ENCODE peak calls at places on chromosomes 5 and 9, in nine cellular contexts. W is cardiac muscle cell, S is GM13977, K is choroid plexus epithelial cell, R is esophagus squamous epithelium, D is natural killer cell, Q is breast epithelium, Z is A549, I is H9. M is an unnamed sample.

GRCh38 chr9:108234811-108235210 is 621.0 kb downstream of the ACTL7B start:
- DNase-seq in R (no peak), D (no peak), S (no peak), W (no peak), K (peak; percentile 13), Q (no peak), Z (no peak), I (no peak), M (no peak)

GRCh38 chr5:1104327-1105006 is 7.4 kb downstream of the SLC12A7 start:
- DNase-seq in Z (no peak), Q (no peak), K (no peak), I (no peak), D (peak; percentile 44), W (no peak), S (no peak), R (no peak), M (no peak)

GRCh38 chr5:173928871-173929574 is 40.9 kb downstream of the CPEB4 start:
- DNase-seq in D (no peak), Z (no peak), R (no peak), I (no peak), Q (no peak), S (no peak), W (no peak), K (no peak), M (no peak)

GRCh38 chr9:38622083-38622674 is 1.8 kb upstream of the ANKRD18A start:
- DNase-seq in Q (no peak), S (no peak), K (no peak), Z (peak; percentile 54), W (peak; percentile 23), D (no peak), R (no peak), I (peak; percentile 53), M (no peak)

GRCh38 chr9:21440139-21440538 is at the start of gene IFNA1:
- DNase-seq in I (no peak), Z (no peak), Q (no peak), R (no peak), K (no peak), D (no peak), W (no peak), S (no peak), M (no peak)

GRCh38 chr9:95937131-95937530 is 61.6 kb downstream of the ERCC6L2 start:
- DNase-seq in R (no peak), Z (no peak), D (no peak), W (no peak), Q (no peak), I (no peak), S (no peak), K (no peak), M (no peak)

GRCh38 chr9:10479172-10479571 is 133.6 kb downstream of the PTPRD start:
- DNase-seq in Z (no peak), Q (no peak), I (no peak), D (no peak), R (no peak), W (peak; percentile 1), S (no peak), K (peak; percentile 7), M (no peak)

GRCh38 chr5:51958473-51958872 is 575.2 kb downstream of the ISL1 start:
- DNase-seq in W (no peak), R (no peak), Z (no peak), D (no peak), Q (no peak), K (no peak), S (no peak), I (no peak), M (no peak)

GRCh38 chr9:95008151-95008771 is 281.8 kb downstream of the AOPEP start:
- DNase-seq in S (no peak), D (no peak), Q (no peak), Z (no peak), W (no peak), I (no peak), K (peak; percentile 68), R (no peak), M (no peak)

GRCh38 chr5:169350759-169351240 is 49.9 kb upstream of the SLIT3 start:
- DNase-seq in R (no peak), S (no peak), K (peak; percentile 70), D (no peak), W (no peak), I (no peak), Q (peak; percentile 55), Z (peak; percentile 93), M (no peak)

GRCh38 chr5:180343846-180344327 is 9.2 kb downstream of the GFPT2 start:
- DNase-seq in D (no peak), W (no peak), Z (no peak), K (peak; percentile 57), Q (no peak), R (no peak), I (no peak), S (no peak), M (no peak)

GRCh38 chr5:150615141-150615699 is 25.2 kb upstream of the SYNPO start:
- DNase-seq in S (no peak), W (no peak), K (peak; percentile 56), Z (no peak), I (no peak), Q (peak; percentile 75), R (no peak), D (no peak), M (no peak)

GRCh38 chr5:150612905-150613670 is 27.4 kb upstream of the SYNPO start:
- DNase-seq in K (no peak), Z (no peak), I (no peak), R (no peak), D (no peak), W (no peak), S (no peak), Q (no peak), M (no peak)

GRCh38 chr5:150612405-150612804 is 28.1 kb upstream of the SYNPO start:
- DNase-seq in S (no peak), Z (no peak), D (no peak), R (no peak), W (no peak), K (no peak), I (no peak), Q (no peak), M (no peak)

GRCh38 chr5:150614651-150615040 is 25.8 kb upstream of the SYNPO start:
- DNase-seq in W (no peak), R (no peak), Q (no peak), Z (no peak), S (no peak), D (no peak), I (no peak), K (no peak), M (no peak)

DNA sequence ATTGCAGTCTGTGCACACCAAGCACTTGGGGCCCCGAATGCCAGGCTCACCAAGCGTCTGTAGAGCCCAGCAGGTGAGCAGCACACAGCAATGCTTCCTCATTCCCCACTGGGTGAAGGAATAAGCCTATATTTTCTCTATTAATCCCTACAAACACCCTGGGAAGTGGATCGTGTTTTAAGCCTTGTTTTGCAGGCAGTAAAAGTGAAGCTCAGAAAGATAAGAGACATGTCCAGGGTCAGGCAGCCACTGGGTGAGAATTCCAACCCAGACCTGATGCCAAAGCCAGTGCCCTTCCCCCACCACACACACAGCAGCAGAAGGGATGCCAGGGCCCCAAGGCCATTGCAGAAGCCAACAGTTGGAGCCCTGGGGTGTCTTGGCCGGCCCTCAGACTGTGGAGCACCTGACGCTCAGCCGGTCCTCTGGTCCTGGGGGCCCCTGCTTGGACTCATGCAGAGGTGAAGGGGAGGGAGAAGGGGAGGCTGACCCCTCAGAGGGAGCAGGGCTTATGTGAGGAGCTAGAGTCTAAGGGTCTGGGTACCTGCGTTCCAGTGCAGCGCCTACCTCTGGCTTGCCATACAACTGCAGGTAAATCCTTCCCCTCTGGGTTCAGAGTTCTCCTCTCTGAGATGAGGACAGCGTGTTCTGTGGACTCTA is 26.3 kb upstream of the SYNPO start:
- DNase-seq in K (no peak), R (no peak), S (no peak), I (no peak), W (no peak), Z (no peak), D (no peak), Q (no peak), M (no peak)
- TF ChIP-seq CTCF in K (peak; percentile 45), R (no peak), S (peak; percentile 11), I (peak; percentile 71), W (peak; percentile 35), Z (no peak), D (no peak), Q (no peak), M (peak; percentile 35)

GRCh38 chr5:143957455-143957854 is 145.5 kb downstream of the HMHB1 start:
- DNase-seq in D (no peak), W (no peak), I (no peak), S (no peak), R (no peak), K (no peak), Z (peak; percentile 4), Q (no peak), M (no peak)
- TF ChIP-seq CTCF in D (no peak), W (peak; percentile 44), I (peak; percentile 65), S (peak; percentile 30), R (no peak), K (peak; percentile 62), Z (peak; percentile 39), Q (no peak), M (peak; percentile 54)

GRCh38 chr9:12719431-12719830 is 26.2 kb downstream of the TYRP1 start:
- DNase-seq in Z (no peak), Q (no peak), R (no peak), D (no peak), S (no peak), W (peak; percentile 26), I (no peak), K (peak; percentile 73), M (no peak)
- TF ChIP-seq CTCF in Z (peak; percentile 78), Q (no peak), R (peak; percentile 8), D (no peak), S (peak; percentile 46), W (peak; percentile 60), I (peak; percentile 74), K (peak; percentile 59), M (peak; percentile 74)

GRCh38 chr5:109589239-109589638 is 100.5 kb upstream of the MAN2A1 start:
- DNase-seq in S (no peak), W (no peak), R (no peak), D (no peak), Q (no peak), I (no peak), K (no peak), Z (no peak), M (no peak)

GRCh38 chr5:109594217-109594616 is 95.5 kb upstream of the MAN2A1 start:
- DNase-seq in K (no peak), W (no peak), I (no peak), D (no peak), Q (no peak), Z (no peak), S (no peak), R (no peak), M (no peak)

GRCh38 chr5:109588281-109589035 is 101.3 kb upstream of the MAN2A1 start:
- DNase-seq in Q (no peak), W (no peak), S (no peak), K (no peak), D (no peak), Z (no peak), R (no peak), I (no peak), M (no peak)

GRCh38 chr5:109590799-109591198 is 98.9 kb upstream of the MAN2A1 start:
- DNase-seq in Q (no peak), S (no peak), I (no peak), Z (no peak), K (no peak), W (no peak), R (no peak), D (no peak), M (no peak)

DNA sequence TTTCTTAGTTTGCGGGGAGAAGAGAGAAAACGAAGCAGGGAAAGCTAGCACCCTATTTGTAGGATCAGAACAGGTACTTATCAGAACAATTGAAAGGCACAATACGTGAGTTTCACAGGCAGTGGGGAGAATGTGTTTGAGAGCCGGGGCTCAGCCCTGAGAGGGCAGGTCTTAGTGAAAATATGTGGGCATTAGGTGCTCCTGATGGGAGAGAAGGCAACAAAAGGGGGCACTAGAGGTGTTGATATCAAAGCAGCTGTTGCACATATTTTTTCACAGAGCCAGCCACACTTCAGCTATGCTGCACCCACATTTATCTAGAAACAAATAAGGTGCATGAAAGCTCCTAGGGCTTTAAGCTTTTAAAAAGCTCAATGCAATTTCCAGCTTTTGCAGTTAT is 99.7 kb upstream of the MAN2A1 start:
- DNase-seq in D (no peak), S (no peak), Q (no peak), W (no peak), K (peak; percentile 22), I (no peak), Z (no peak), R (no peak), M (no peak)
- TF ChIP-seq CTCF in D (no peak), S (no peak), Q (no peak), W (no peak), K (peak; percentile 14), I (peak; percentile 25), Z (no peak), R (no peak), M (no peak)